ENCODE peak calls at places on chromosomes 16 and 17, in ten cellular contexts. P is upper lobe of right lung, F is kidney, B is psoas muscle, X is cardiac muscle cell, V is neural progenitor cell, C is esophagus muscularis mucosa, L is IMR-90, H is uterus, Z is tibial nerve. R is an unnamed sample.

GRCh38 chr17:71039391-71039790 is 870.1 kb downstream of the KCNJ2 start:
- DNase-seq in C (no peak), B (no peak), H (no peak), Z (no peak), F (no peak), V (no peak), X (no peak), P (no peak), L (no peak), R (no peak)

GRCh38 chr17:14833201-14833773 is 431.8 kb downstream of the PMP22 start:
- DNase-seq in C (no peak), F (no peak), Z (no peak), X (peak), V (no peak), L (peak), B (no peak), P (no peak), H (no peak), R (no peak)

GRCh38 chr17:72600934-72601333 is 480.1 kb downstream of the SOX9 start:
- DNase-seq in F (no peak), X (peak), P (no peak), V (no peak), H (no peak), B (no peak), L (peak), C (no peak), Z (no peak), R (no peak)

GRCh38 chr16:70520612-70521297 is 2.6 kb downstream of the COG4 start:
- DNase-seq in C (no peak), V (no peak), F (no peak), H (no peak), L (peak), Z (no peak), B (no peak), X (peak), P (no peak), R (peak)

GRCh38 chr17:51245535-51245934 is 14.3 kb downstream of the MBTD1 start:
- DNase-seq in V (no peak), X (no peak), F (no peak), Z (no peak), C (no peak), P (no peak), H (no peak), L (peak), B (no peak), R (no peak)

GRCh38 chr17:50865060-50865867 is 890 bp downstream of the TOB1 start:
- DNase-seq in X (peak), C (peak), P (peak), H (peak), L (peak), B (peak), Z (no peak), F (peak), V (peak), R (peak)

GRCh38 chr16:46996391-46996790 is 22.9 kb upstream of the DNAJA2 start:
- DNase-seq in B (no peak), X (peak), C (no peak), V (no peak), Z (no peak), L (no peak), F (no peak), P (no peak), H (no peak), R (no peak)

GRCh38 chr16:89022051-89022836 is 45.2 kb upstream of the CBFA2T3 start:
- DNase-seq in C (no peak), P (peak), Z (no peak), V (no peak), F (peak), B (no peak), X (no peak), L (no peak), H (no peak), R (no peak)

GRCh38 chr17:54968954-54969400 is 412 bp downstream of the STXBP4 start:
- DNase-seq in P (no peak), X (peak), H (no peak), F (no peak), V (no peak), B (peak), C (no peak), L (peak), Z (no peak), R (peak)

DNA sequence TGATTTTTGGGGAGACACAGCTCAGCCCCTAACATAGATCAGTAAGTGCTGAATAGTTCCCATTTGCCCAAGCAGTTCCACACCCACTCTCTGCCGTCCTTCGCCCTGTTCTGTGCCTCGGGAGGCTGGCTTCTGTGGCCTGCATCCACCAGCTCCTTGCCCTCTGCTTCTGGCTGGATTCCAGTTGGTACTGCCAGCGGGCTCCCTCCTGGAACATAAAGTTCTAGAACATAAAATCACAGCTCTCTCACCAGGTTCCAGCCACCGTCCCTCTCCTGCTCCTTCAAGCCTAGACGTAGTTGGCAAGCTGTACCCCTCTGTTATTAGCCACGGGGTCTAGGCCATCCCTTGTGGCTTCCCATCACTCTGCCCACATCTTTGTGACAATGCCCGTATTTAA is 3.9 kb upstream of the MRPS23 start:
- DNase-seq in Z (no peak), H (peak), C (no peak), P (peak), V (no peak), X (no peak), F (peak), B (peak), L (no peak), R (no peak)
- H3K27ac ChIP-seq in Z (peak), H (peak), C (peak), P (no peak), V (no peak), X (no peak), F (peak), B (peak), L (no peak), R (peak)

GRCh38 chr16:69143116-69143515 is 10.7 kb downstream of the UTP4 start:
- DNase-seq in P (no peak), H (no peak), F (no peak), C (no peak), Z (no peak), L (no peak), B (no peak), X (no peak), V (peak), R (no peak)
- TF ChIP-seq CTCF in P (no peak), H (no peak), F (no peak), C (no peak), Z (no peak), L (no peak), B (no peak), X (no peak), V (no peak), R (no peak)

DNA sequence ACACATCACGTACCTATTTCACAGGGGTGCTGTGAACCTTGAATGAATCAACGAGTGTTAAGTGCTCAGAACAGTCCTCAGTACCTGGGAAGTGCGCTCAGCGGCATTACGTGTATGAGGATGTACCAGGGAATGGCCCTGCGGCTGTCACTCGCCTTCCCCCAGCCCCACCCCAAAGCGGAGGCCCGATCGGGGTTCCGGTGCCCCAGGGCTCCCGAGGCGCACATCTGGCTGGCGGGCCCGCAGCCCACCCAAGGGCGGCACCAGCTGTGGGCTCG is 17.6 kb downstream of the ZNF423 start:
- DNase-seq in L (no peak), X (no peak), Z (no peak), V (no peak), H (no peak), F (no peak), C (no peak), P (no peak), B (no peak), R (no peak)
- H3K27ac ChIP-seq in L (no peak), X (no peak), Z (peak), V (no peak), H (peak), F (no peak), C (peak), P (peak), B (peak), R (no peak)

DNA sequence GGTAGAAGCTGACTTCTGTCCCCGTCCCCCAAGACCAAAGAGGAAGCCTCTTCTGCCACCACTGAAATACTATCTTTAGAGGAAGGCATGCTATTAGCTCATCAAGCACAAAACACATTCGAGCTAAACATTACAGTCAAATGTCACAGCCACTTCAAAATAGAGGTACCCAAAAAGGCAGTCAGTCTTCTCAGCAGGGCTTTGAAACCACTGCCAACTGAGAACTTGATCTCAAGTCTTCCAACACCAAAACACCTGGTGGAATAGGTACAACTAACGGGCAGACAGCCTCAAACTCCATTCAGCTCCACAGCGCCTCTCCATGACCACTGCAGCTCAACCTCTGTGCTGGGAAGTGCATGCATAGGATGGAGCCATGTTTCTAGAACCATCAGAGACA is 36.0 kb downstream of the ZFHX3 start:
- DNase-seq in V (no peak), C (no peak), H (no peak), L (no peak), Z (no peak), B (no peak), P (no peak), X (no peak), F (no peak), R (no peak)
- TF ChIP-seq CTCF in V (peak), C (no peak), H (no peak), L (no peak), Z (no peak), B (peak), P (no peak), X (no peak), F (no peak), R (no peak)

GRCh38 chr16:5034167-5034523 is 410 bp upstream of the NAGPA start:
- DNase-seq in F (no peak), B (no peak), Z (no peak), V (no peak), H (no peak), X (no peak), L (no peak), P (no peak), C (no peak), R (no peak)
- H3K27ac ChIP-seq in F (peak), B (peak), Z (peak), V (no peak), H (peak), X (no peak), L (no peak), P (peak), C (peak), R (peak)

R was measured in RWPE1.